ENCODE peak calls at places on chromosomes 11 and 22, in four cellular contexts. J is astrocyte of the spinal cord, L is stomach, T is psoas muscle. Y is an unnamed sample.

GRCh38 chr22:37511368-37512104 is 7.7 kb downstream of the CARD10 start:
- DNase-seq in J (no peak), L (no peak), T (no peak), Y (no peak)

GRCh38 chr11:70159612-70160570 is 43.2 kb upstream of the FADD start:
- DNase-seq in J (peak; percentile 42), L (peak; percentile 87), T (no peak), Y (no peak)

GRCh38 chr11:31412946-31413345 is 43.3 kb downstream of the DNAJC24 start:
- DNase-seq in J (peak; percentile 63), T (no peak), L (no peak), Y (no peak)

GRCh38 chr11:90197377-90197776 is 25.5 kb downstream of the CHORDC1 start:
- DNase-seq in L (no peak), T (no peak), J (no peak), Y (no peak)

GRCh38 chr22:27531782-27532530 is 269.6 kb downstream of the MN1 start:
- DNase-seq in L (no peak), J (peak; percentile 79), T (no peak), Y (no peak)

GRCh38 chr11:1932681-1933080 is 13.2 kb downstream of the TNNT3 start:
- DNase-seq in T (no peak), L (no peak), J (no peak), Y (no peak)

GRCh38 chr11:86577663-86578636 is 94.5 kb downstream of the ME3 start:
- DNase-seq in T (peak; percentile 67), L (no peak), J (peak; percentile 95), Y (no peak)

GRCh38 chr11:19962795-19963163 is 197.5 kb downstream of the DBX1 start:
- DNase-seq in J (peak; percentile 85), T (no peak), L (no peak), Y (no peak)

GRCh38 chr11:10317776-10318526 is 13.1 kb downstream of the ADM start:
- DNase-seq in J (no peak), T (no peak), L (no peak), Y (no peak)

GRCh38 chr11:65377036-65377435 is 5.4 kb downstream of the SLC25A45 start:
- DNase-seq in J (no peak), T (no peak), L (no peak), Y (no peak)

GRCh38 chr11:116086426-116086825 is 582.2 kb upstream of the CADM1 start:
- DNase-seq in T (no peak), L (no peak), J (no peak), Y (no peak)

GRCh38 chr11:101470881-101471535 is 112.8 kb downstream of the TRPC6 start:
- DNase-seq in L (no peak), T (no peak), J (no peak), Y (no peak)

GRCh38 chr11:69911310-69912160 is 92.3 kb upstream of the FGF3 start:
- DNase-seq in J (no peak), L (no peak), T (no peak), Y (peak; percentile 19)

GRCh38 chr22:45007247-45007945 is 2.4 kb downstream of the PHF21B start:
- DNase-seq in T (peak; percentile 29), L (no peak), J (peak; percentile 24), Y (peak; percentile 88)

GRCh38 chr11:82750643-82751139 is 17.0 kb upstream of the FAM181B start:
- DNase-seq in L (no peak), T (no peak), J (no peak), Y (no peak)

GRCh38 chr11:118703563-118704106 is 24.2 kb upstream of the TREH start:
- DNase-seq in T (peak; percentile 30), L (no peak), J (no peak), Y (no peak)

GRCh38 chr11:1928891-1929541 is 9.5 kb downstream of the TNNT3 start:
- DNase-seq in L (no peak), J (no peak), T (no peak), Y (peak; percentile 13)

GRCh38 chr11:125670131-125670530 is 10.5 kb downstream of the ACRV1 start:
- DNase-seq in L (no peak), J (no peak), T (no peak), Y (no peak)

GRCh38 chr11:66607126-66607834 is 9.2 kb upstream of the RBM14 start:
- DNase-seq in T (peak; percentile 79), L (peak; percentile 53), J (peak; percentile 89), Y (no peak)

GRCh38 chr11:45264839-45265515 is 21.2 kb downstream of the SYT13 start:
- DNase-seq in J (peak; percentile 89), T (no peak), L (no peak), Y (no peak)

GRCh38 chr22:47154621-47155081 is 392.2 kb downstream of the TBC1D22A start:
- DNase-seq in L (peak; percentile 50), T (peak; percentile 52), J (peak; percentile 73), Y (no peak)

GRCh38 chr11:559020-559620 is 1.4 kb downstream of the LMNTD2 start:
- DNase-seq in L (no peak), T (no peak), J (no peak), Y (no peak)

GRCh38 chr11:44032304-44033085 is 15.3 kb upstream of the ACCSL start:
- DNase-seq in L (no peak), J (peak; percentile 31), T (peak; percentile 42), Y (no peak)

GRCh38 chr11:848380-848931 is 5.8 kb downstream of the TSPAN4 start:
- DNase-seq in J (no peak), T (no peak), L (peak; percentile 60), Y (peak; percentile 74)

GRCh38 chr22:48642550-48642949 is 1185.1 kb downstream of the BRD1 start:
- DNase-seq in L (no peak), J (no peak), T (no peak), Y (no peak)

GRCh38 chr11:44923796-44924195 is 26.9 kb downstream of the TP53I11 start:
- DNase-seq in L (no peak), T (no peak), J (no peak), Y (no peak)

GRCh38 chr22:37896181-37896592 is 9.9 kb upstream of the MICALL1 start:
- DNase-seq in L (peak; percentile 42), J (no peak), T (no peak), Y (no peak)

GRCh38 chr11:75916882-75917281 is 101.9 kb downstream of the UVRAG start:
- DNase-seq in L (no peak), T (no peak), J (no peak), Y (no peak)

GRCh38 chr22:37196539-37197450 is 8.7 kb upstream of the C1QTNF6 start:
- DNase-seq in L (peak; percentile 91), T (peak; percentile 88), J (peak; percentile 77), Y (peak; percentile 5)

GRCh38 chr11:134254433-134254832 is 1.1 kb downstream of the ACAD8 start:
- DNase-seq in J (no peak), T (no peak), L (no peak), Y (no peak)

GRCh38 chr11:134250675-134251074 is 2.5 kb downstream of the THYN1 start:
- DNase-seq in J (no peak), T (no peak), L (no peak), Y (no peak)

GRCh38 chr11:134257101-134257500 is 3.7 kb downstream of the ACAD8 start:
- DNase-seq in J (no peak), T (no peak), L (no peak), Y (no peak)

GRCh38 chr11:134252539-134253188 is 488 bp downstream of the THYN1 start:
- DNase-seq in T (no peak), L (no peak), J (no peak), Y (no peak)

DNA sequence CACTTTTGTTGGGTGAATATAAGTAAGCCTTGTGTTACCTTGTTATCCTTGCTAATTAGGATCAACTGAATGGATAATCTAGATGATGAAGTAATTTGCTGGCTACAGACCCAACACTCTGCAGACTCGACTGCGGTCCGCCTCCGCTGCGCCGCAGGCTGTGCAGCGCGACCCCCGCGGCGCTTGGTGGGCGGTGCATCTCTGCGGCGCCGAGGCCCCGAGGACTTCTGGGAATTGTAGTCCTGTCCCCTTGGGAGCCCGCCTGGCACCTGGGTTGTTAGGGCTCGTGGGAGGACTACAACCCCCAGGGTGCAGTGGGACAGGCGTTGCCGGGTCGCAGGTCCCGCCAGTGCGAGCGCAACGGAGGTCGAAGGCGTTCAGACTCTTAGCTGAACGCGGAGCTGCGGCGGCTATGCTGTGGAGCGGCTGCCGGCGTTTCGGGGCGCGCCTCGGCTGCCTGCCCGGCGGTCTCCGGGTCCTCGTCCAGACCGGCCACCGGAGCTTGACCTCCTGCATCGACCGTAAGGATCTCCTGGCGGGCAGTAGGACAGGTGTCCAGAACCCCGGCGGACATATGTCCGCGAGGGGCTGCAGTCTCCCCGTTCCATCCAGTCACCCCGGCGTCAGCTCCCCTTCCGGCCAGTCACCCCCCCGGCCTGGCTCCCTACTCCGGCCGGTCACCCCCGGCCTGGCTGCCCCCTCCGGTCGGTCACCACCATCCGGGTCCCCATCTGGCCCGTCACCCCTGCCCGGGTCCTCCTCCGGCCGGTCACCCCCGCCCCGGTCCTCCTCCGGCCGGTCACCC is at the start of the genes ACAD8 and THYN1:
- DNase-seq in T (peak; percentile 96), L (peak; percentile 97), J (peak; percentile 97), Y (peak; percentile 99)
- TF ChIP-seq CTCF in T (peak; percentile 49), L (peak; percentile 48), J (no peak), Y (peak; percentile 12)

DNA sequence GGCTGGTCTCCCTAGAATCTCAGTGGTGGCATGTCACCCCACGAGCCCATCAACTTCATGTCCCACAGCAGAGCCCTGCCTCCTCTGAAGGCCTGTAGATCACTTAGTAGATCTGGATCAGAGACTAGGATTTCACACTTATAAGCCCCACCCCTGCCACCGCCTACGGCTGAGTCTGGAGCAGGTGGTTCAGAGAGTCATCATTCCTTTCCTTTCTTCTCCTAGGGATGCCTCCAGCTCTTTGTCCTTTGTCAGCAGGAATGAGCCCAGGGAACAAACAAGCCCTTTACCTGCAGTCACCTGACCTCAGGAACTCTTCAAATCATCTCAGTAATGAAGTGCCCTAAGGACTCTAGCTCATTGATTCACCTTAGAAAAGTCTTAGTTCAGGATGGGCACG is 37.8 kb downstream of the SCGB1A1 start:
- DNase-seq in J (no peak), T (no peak), L (no peak), Y (no peak)
- TF ChIP-seq CTCF in J (no peak), T (no peak), L (no peak), Y (no peak)

DNA sequence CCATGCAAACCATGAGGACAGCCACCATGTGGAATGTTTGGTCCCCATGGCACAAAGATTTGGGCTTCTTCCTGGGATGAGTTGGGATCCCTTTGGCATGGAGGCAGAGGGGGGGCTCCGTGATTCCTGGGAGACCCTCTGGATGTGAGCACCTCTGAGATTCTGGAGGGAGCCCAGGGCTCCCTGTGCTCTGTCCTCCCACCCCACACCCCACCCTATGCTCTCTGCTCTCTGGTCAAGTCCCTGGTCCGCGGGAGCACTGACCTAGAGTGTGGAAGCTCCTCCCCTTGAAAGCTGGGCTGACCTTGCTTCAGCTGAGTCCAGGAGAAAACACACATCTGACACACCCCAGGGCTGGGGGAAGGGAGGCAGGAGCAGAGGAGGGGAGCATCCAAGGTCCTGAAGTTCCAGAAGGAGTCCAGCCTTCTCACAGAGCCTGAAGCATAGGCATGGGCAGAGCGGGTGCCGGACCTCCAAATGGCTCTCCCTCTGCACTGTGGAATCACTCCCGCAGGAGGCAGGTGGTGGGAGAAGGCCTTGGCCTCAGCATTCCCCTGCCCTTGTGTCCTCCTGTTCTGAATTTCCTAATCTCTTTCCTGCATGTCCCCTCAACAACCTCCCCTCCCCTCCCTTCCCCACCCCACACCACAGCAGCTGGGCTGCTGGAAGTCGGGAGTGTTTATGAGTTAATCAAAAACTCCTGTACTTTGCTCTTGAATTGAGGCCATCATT is 25.7 kb upstream of the OAF start:
- DNase-seq in T (peak; percentile 73), L (peak; percentile 63), J (no peak), Y (no peak)
- TF ChIP-seq CTCF in T (no peak), L (no peak), J (no peak), Y (no peak)

DNA sequence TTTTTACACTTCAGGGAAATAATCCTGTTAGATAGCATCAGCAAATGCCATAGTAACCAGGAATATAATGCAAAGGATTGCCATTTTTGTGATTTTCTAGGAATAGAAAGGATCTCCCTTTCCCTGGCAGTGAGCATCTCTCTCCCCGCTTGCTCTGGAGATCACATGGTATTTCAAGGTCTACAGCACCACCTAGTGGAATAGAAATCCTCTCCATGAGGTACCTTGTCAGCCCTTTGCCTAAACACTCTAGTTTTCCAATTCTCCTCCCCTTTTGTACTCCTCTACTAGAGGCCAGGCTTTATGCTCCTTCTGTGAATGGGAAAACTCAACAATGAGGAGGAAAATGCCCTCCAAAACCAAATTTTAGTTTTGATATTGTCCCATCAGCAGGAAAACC is 78.4 kb downstream of the XRRA1 start:
- DNase-seq in L (no peak), T (no peak), J (peak; percentile 44), Y (no peak)
- TF ChIP-seq CTCF in L (no peak), T (no peak), J (peak; percentile 37), Y (peak; percentile 47)

Y was measured in glutamatergic neuron.